ENCODE peak calls at places on chromosomes 1 and 21, in six cellular contexts. M is SK-N-SH, S is H1, K is HCT116, R is K562, N is GM12878. F is an unnamed sample.

GRCh38 chr21:21028275-21028814 is 30.1 kb downstream of the NCAM2 start:
- DNase-seq in M (no peak), S (no peak), K (no peak), R (no peak), N (no peak), F (no peak)

GRCh38 chr1:208268541-208269337 is 24.6 kb upstream of the PLXNA2 start:
- DNase-seq in M (no peak), S (no peak), K (no peak), R (no peak), N (no peak), F (no peak)

GRCh38 chr21:39647476-39647875 is 34.7 kb downstream of the B3GALT5 start:
- DNase-seq in M (no peak), S (no peak), K (no peak), R (no peak), N (no peak), F (no peak)

GRCh38 chr1:193589597-193590040 is 403.2 kb upstream of the B3GALT2 start:
- DNase-seq in M (no peak), S (no peak), K (no peak), R (no peak), N (no peak), F (no peak)

GRCh38 chr1:66931548-66932124 is 6.8 kb downstream of the MIER1 start:
- DNase-seq in M (no peak), S (no peak), K (no peak), R (no peak), N (no peak), F (no peak)

GRCh38 chr1:35298464-35298863 is 30.0 kb downstream of the ZMYM4 start:
- DNase-seq in M (peak), S (no peak), K (no peak), R (no peak), N (peak), F (peak)

GRCh38 chr1:167288390-167289062 is 67.8 kb downstream of the POU2F1 start:
- DNase-seq in M (no peak), S (no peak), K (no peak), R (no peak), N (no peak), F (no peak)

GRCh38 chr1:205343431-205344009 is 13.2 kb downstream of the KLHDC8A start:
- DNase-seq in M (peak), S (peak), K (no peak), R (peak), N (no peak), F (no peak)

GRCh38 chr1:212613440-212614335 is 5.1 kb downstream of the ATF3 start:
- DNase-seq in M (no peak), S (no peak), K (no peak), R (no peak), N (no peak), F (no peak)

DNA sequence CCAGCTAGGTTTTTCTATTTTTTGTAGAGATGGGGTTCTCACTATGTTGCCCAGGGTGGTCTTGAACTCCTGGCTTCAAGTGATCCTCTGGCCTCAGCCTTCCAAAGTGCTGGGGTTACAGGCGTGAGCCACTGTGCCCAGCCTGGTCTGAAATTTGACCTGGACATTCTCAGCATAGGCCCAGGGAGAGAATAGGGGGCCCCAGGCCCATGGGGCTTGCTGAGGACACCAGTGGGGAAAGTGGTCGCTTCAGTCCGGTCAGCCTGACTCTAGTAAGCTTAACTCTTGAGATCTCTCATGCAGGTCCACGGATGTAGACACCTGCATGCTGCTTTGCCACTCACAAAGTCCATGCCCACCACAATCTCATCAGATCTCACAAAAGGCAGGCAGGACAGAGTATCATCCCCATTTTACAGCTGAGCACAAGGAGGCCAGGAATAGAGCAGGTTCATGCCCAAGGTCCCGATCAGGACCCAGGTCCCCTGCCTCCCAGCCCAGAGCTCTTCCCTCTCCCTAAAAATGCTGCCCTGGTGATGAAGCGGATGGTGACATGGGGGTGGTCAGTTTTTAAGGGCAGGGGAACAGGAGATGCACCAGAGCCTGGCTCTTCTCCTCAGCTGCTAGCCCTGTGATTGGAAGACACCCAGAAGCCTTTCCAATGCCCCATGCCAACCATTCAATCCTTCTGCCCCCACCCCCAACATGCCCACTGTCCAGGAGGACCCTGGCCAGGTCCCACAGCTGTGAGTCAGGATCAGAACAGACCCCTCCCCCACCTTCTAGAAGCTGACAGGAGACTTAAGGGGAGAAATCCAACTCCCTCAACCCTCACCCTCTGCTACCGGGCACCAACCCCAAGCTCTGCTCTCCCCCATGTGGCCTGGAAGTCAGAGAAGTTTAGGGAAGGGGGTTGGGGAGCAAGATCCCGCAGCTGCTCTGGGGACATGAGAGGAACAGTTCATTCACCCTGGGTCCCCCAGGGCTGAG is 1.8 kb downstream of the FHL3 start:
- DNase-seq in M (no peak), S (no peak), K (no peak), R (no peak), N (no peak), F (no peak)
- TF ChIP-seq JUND in M (no peak), S (no peak), K (no peak), R (no peak), N (no peak), F (no peak)

DNA sequence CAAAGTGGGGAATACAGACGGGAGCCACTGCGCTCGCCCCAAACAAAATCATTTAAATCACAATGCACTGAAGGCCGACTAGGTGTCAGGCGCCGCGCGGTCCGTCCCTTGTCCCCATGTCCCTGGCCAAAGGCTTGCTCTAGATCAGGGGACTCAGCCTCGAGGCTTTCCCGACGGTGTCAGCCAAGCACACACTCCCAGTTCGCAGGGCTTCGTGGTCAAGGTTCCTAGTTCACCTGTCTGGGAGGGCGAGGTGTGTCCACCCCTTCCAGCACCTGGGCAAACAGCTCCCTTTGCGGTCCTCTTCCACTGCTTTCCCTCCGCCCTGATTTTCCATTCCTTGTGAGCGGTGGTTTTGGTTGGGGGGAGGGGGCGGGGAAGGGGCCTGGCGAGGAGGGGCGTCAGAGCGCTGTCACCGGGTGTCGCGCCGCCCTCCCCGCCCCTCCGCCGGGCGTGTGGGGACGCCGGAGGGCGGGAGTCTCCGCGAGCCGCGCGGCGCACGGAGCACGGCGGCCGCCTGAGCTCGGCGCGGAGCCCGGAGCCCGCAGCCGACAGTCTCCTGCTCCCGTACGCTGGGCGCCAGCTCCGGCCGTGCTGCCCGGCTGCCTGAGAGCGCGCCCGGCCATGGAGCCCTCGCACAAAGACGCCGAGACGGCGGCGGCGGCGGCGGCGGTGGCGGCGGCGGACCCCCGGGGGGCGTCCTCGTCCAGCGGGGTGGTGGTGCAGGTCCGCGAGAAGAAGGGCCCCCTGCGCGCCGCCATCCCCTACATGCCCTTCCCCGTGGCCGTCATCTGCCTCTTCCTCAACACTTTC is at the start of gene STUM:
- DNase-seq in M (peak), S (peak), K (no peak), R (no peak), N (no peak), F (peak)
- TF ChIP-seq JUND in M (no peak), S (no peak), K (no peak), R (no peak), N (no peak), F (no peak)

DNA sequence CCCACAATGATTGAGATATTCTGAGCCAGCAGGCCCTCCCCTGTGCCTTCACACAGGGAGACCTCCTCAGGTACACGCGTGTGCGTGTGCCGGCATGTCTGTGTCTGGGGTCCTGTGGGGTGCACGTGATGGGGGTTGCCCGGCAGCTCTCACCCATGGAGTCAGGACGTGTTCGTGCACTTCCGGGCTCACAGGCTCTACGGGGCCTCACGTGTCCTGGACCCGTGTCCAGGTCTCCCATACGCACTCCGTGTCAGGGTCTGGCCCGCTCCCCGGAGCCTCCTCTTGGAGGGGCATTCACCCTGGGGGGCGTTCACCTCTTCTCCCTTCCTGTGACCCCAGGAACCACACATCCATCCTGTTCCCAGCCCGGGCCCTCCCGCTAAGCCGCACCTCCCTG is 13.1 kb downstream of the SAMD11 start:
- DNase-seq in M (no peak), S (no peak), K (no peak), R (no peak), N (no peak), F (no peak)
- TF ChIP-seq JUND in M (no peak), S (no peak), K (no peak), R (no peak), N (no peak), F (no peak)

GRCh38 chr1:241551759-241552638 is 19.8 kb downstream of the KMO start:
- DNase-seq in M (no peak), S (no peak), K (no peak), R (peak), N (peak), F (no peak)
- TF ChIP-seq JUND in M (no peak), S (no peak), K (no peak), R (peak), N (no peak), F (no peak)

GRCh38 chr1:164515932-164516331 is 43.1 kb upstream of the PBX1 start:
- DNase-seq in M (peak), S (no peak), K (no peak), R (no peak), N (no peak), F (no peak)

GRCh38 chr1:164515221-164515620 is 43.8 kb upstream of the PBX1 start:
- DNase-seq in M (no peak), S (no peak), K (no peak), R (no peak), N (no peak), F (no peak)

GRCh38 chr1:164504699-164505098 is 54.3 kb upstream of the PBX1 start:
- DNase-seq in M (no peak), S (no peak), K (no peak), R (no peak), N (no peak), F (no peak)

GRCh38 chr1:164510435-164510834 is 48.5 kb upstream of the PBX1 start:
- DNase-seq in M (no peak), S (no peak), K (no peak), R (no peak), N (no peak), F (peak)
- TF ChIP-seq JUND in M (no peak), S (no peak), K (no peak), R (no peak), N (no peak), F (no peak)

GRCh38 chr1:151846062-151846568 is 6.5 kb upstream of the C2CD4D start:
- DNase-seq in M (no peak), S (no peak), K (peak), R (peak), N (no peak), F (no peak)
- TF ChIP-seq JUND in M (no peak), S (peak), K (no peak), R (peak), N (no peak), F (no peak)

DNA sequence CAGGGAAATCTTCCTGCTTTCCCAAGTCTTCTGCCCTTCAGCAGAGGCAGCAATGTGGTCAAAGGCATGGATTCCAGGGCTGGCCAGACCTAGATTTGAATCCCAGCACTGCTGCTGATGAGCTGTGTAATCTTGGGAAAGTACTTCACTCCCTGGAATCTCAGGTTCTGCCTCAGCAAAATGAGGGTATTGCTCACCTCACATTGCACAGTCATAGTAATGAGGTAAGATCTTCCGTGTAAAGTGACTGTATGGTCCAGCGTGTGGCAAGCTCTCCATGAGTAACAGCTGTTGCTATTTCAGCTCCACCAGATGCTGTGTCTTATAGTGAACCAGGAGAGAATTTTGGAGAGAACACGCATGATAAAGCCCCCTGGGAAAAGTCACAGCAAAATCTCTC is 56.1 kb upstream of the F3 start:
- DNase-seq in M (no peak), S (peak), K (no peak), R (no peak), N (no peak), F (no peak)
- TF ChIP-seq JUND in M (no peak), S (no peak), K (no peak), R (no peak), N (no peak), F (no peak)

GRCh38 chr1:3856923-3857790 is at the start of the genes CEP104 and DFFB:
- DNase-seq in M (peak), S (peak), K (peak), R (peak), N (peak), F (peak)

GRCh38 chr1:3863231-3863935 is 6.1 kb downstream of the DFFB start:
- DNase-seq in M (no peak), S (no peak), K (no peak), R (no peak), N (no peak), F (no peak)

GRCh38 chr1:3852711-3853498 is 4.1 kb downstream of the CEP104 start:
- DNase-seq in M (no peak), S (no peak), K (no peak), R (no peak), N (no peak), F (no peak)

GRCh38 chr1:3857791-3858129 is 484 bp downstream of the DFFB start:
- DNase-seq in M (no peak), S (no peak), K (no peak), R (no peak), N (no peak), F (no peak)

GRCh38 chr1:3858231-3858981 is 1.1 kb downstream of the DFFB start:
- DNase-seq in M (peak), S (peak), K (no peak), R (no peak), N (no peak), F (peak)
- TF ChIP-seq JUND in M (no peak), S (no peak), K (no peak), R (no peak), N (no peak), F (no peak)

F was measured in T47D.